ENCODE peak calls at places on chromosome 9, in eight cellular contexts. One of them, this sample, is unnamed. For H3K27me3, the result is how much of the 10 kb centered on the place peaks cover.

GRCh38 chr9:112061152-112061740 is 113.9 kb downstream of the SUSD1 start:
- DNase-seq in neural progenitor cell: no peak
- DNase-seq in PC-3: peak
- DNase-seq in SK-N-SH: peak
- DNase-seq in mesenchymal stem cell: peak
- DNase-seq in fibroblast of lung: peak
- DNase-seq in H9: no peak
- DNase-seq in HCT116: peak
- DNase-seq in this sample: peak

GRCh38 chr9:136438548-136438908 is 1.1 kb downstream of the INPP5E start:
- DNase-seq in mesenchymal stem cell: peak
- DNase-seq in H9: no peak
- DNase-seq in fibroblast of lung: no peak
- DNase-seq in PC-3: peak
- DNase-seq in SK-N-SH: peak
- DNase-seq in HCT116: no peak
- DNase-seq in neural progenitor cell: peak
- DNase-seq in this sample: no peak

GRCh38 chr9:115109486-115109885 is 8.5 kb downstream of the TNC start:
- DNase-seq in PC-3: peak
- DNase-seq in SK-N-SH: no peak
- DNase-seq in mesenchymal stem cell: peak
- DNase-seq in fibroblast of lung: peak
- DNase-seq in H9: no peak
- DNase-seq in HCT116: no peak
- DNase-seq in neural progenitor cell: no peak
- DNase-seq in this sample: no peak

GRCh38 chr9:35051069-35051967 is 21.1 kb downstream of the VCP start:
- DNase-seq in SK-N-SH: peak
- DNase-seq in H9: peak
- DNase-seq in neural progenitor cell: peak
- DNase-seq in fibroblast of lung: peak
- DNase-seq in HCT116: peak
- DNase-seq in PC-3: peak
- DNase-seq in mesenchymal stem cell: peak
- DNase-seq in this sample: peak

GRCh38 chr9:129143461-129143927 is 32.3 kb downstream of the PTPA start:
- DNase-seq in neural progenitor cell: no peak
- DNase-seq in PC-3: no peak
- DNase-seq in SK-N-SH: no peak
- DNase-seq in HCT116: no peak
- DNase-seq in mesenchymal stem cell: peak
- DNase-seq in H9: peak
- DNase-seq in fibroblast of lung: peak
- DNase-seq in this sample: no peak

GRCh38 chr9:105438136-105438839 is 9.5 kb upstream of the FSD1L start:
- DNase-seq in PC-3: no peak
- DNase-seq in SK-N-SH: no peak
- DNase-seq in mesenchymal stem cell: peak
- DNase-seq in HCT116: no peak
- DNase-seq in neural progenitor cell: no peak
- DNase-seq in H9: no peak
- DNase-seq in fibroblast of lung: peak
- DNase-seq in this sample: no peak

GRCh38 chr9:14205463-14205862 is 108.5 kb downstream of the NFIB start:
- DNase-seq in fibroblast of lung: peak
- DNase-seq in H9: no peak
- DNase-seq in SK-N-SH: no peak
- DNase-seq in neural progenitor cell: no peak
- DNase-seq in PC-3: peak
- DNase-seq in HCT116: no peak
- DNase-seq in mesenchymal stem cell: peak
- DNase-seq in this sample: no peak

GRCh38 chr9:92716557-92716956 is 46.6 kb upstream of the IPPK start:
- DNase-seq in neural progenitor cell: peak
- DNase-seq in SK-N-SH: peak
- DNase-seq in PC-3: peak
- DNase-seq in fibroblast of lung: peak
- DNase-seq in H9: peak
- DNase-seq in mesenchymal stem cell: peak
- DNase-seq in HCT116: peak
- DNase-seq in this sample: peak

GRCh38 chr9:20832775-20833174 is 148.7 kb downstream of the FOCAD start:
- DNase-seq in mesenchymal stem cell: peak
- DNase-seq in H9: no peak
- DNase-seq in HCT116: no peak
- DNase-seq in neural progenitor cell: no peak
- DNase-seq in PC-3: peak
- DNase-seq in fibroblast of lung: no peak
- DNase-seq in SK-N-SH: no peak
- DNase-seq in this sample: no peak

GRCh38 chr9:83979812-83980394 is at the start of gene HNRNPK:
- DNase-seq in mesenchymal stem cell: peak
- DNase-seq in PC-3: peak
- DNase-seq in fibroblast of lung: peak
- DNase-seq in neural progenitor cell: peak
- DNase-seq in SK-N-SH: peak
- DNase-seq in HCT116: peak
- DNase-seq in H9: peak
- DNase-seq in this sample: peak

GRCh38 chr9:18238254-18238653 is 235.7 kb upstream of the ADAMTSL1 start:
- DNase-seq in mesenchymal stem cell: peak
- DNase-seq in PC-3: peak
- DNase-seq in fibroblast of lung: peak
- DNase-seq in SK-N-SH: no peak
- DNase-seq in neural progenitor cell: no peak
- DNase-seq in HCT116: no peak
- DNase-seq in H9: no peak
- DNase-seq in this sample: no peak

GRCh38 chr9:129178579-129178909 is 483 bp upstream of the IER5L start:
- DNase-seq in HCT116: no peak
- DNase-seq in H9: no peak
- DNase-seq in fibroblast of lung: no peak
- DNase-seq in SK-N-SH: no peak
- DNase-seq in neural progenitor cell: no peak
- DNase-seq in mesenchymal stem cell: no peak
- DNase-seq in PC-3: no peak
- DNase-seq in this sample: no peak

GRCh38 chr9:37902804-37903580 is 935 bp downstream of the SLC25A51 start:
- DNase-seq in mesenchymal stem cell: peak
- DNase-seq in neural progenitor cell: no peak
- DNase-seq in H9: no peak
- DNase-seq in PC-3: peak
- DNase-seq in SK-N-SH: no peak
- DNase-seq in fibroblast of lung: peak
- DNase-seq in HCT116: no peak
- DNase-seq in this sample: no peak

GRCh38 chr9:128396970-128397613 is 23.6 kb upstream of the CERCAM start:
- DNase-seq in fibroblast of lung: no peak
- DNase-seq in PC-3: no peak
- DNase-seq in neural progenitor cell: peak
- DNase-seq in HCT116: no peak
- DNase-seq in mesenchymal stem cell: no peak
- DNase-seq in SK-N-SH: no peak
- DNase-seq in H9: peak
- DNase-seq in this sample: no peak

GRCh38 chr9:127873886-127874285 is 3.6 kb downstream of the AK1 start:
- DNase-seq in neural progenitor cell: no peak
- DNase-seq in fibroblast of lung: peak
- DNase-seq in mesenchymal stem cell: no peak
- DNase-seq in HCT116: no peak
- DNase-seq in H9: no peak
- DNase-seq in SK-N-SH: peak
- DNase-seq in PC-3: no peak
- DNase-seq in this sample: no peak

GRCh38 chr9:93127395-93127911 is 6.6 kb downstream of the NINJ1 start:
- DNase-seq in PC-3: no peak
- DNase-seq in mesenchymal stem cell: no peak
- DNase-seq in neural progenitor cell: no peak
- DNase-seq in SK-N-SH: no peak
- DNase-seq in HCT116: no peak
- DNase-seq in H9: no peak
- DNase-seq in fibroblast of lung: peak
- DNase-seq in this sample: no peak

GRCh38 chr9:15211160-15211993 is 95.6 kb downstream of the TTC39B start:
- DNase-seq in H9: peak
- DNase-seq in SK-N-SH: peak
- DNase-seq in neural progenitor cell: peak
- DNase-seq in fibroblast of lung: peak
- DNase-seq in PC-3: peak
- DNase-seq in HCT116: peak
- DNase-seq in mesenchymal stem cell: peak
- DNase-seq in this sample: peak

GRCh38 chr9:135525241-135526088 is 4.2 kb downstream of the LCN1 start:
- DNase-seq in mesenchymal stem cell: no peak
- DNase-seq in SK-N-SH: no peak
- DNase-seq in HCT116: no peak
- DNase-seq in fibroblast of lung: no peak
- DNase-seq in neural progenitor cell: no peak
- DNase-seq in PC-3: no peak
- DNase-seq in H9: peak
- DNase-seq in this sample: no peak

GRCh38 chr9:89502038-89502601 is 4.2 kb upstream of the SEMA4D start:
- DNase-seq in fibroblast of lung: no peak
- DNase-seq in H9: no peak
- DNase-seq in SK-N-SH: no peak
- DNase-seq in PC-3: no peak
- DNase-seq in HCT116: no peak
- DNase-seq in mesenchymal stem cell: no peak
- DNase-seq in neural progenitor cell: no peak
- DNase-seq in this sample: peak

GRCh38 chr9:26746357-26747072 is 146.1 kb downstream of the CAAP1 start:
- DNase-seq in mesenchymal stem cell: peak
- DNase-seq in neural progenitor cell: no peak
- DNase-seq in HCT116: peak
- DNase-seq in PC-3: peak
- DNase-seq in fibroblast of lung: peak
- DNase-seq in H9: peak
- DNase-seq in SK-N-SH: no peak
- DNase-seq in this sample: no peak

GRCh38 chr9:129432671-129433154 is 188.2 kb downstream of the C9orf50 start:
- DNase-seq in SK-N-SH: peak
- DNase-seq in PC-3: no peak
- DNase-seq in H9: no peak
- DNase-seq in fibroblast of lung: no peak
- DNase-seq in HCT116: no peak
- DNase-seq in mesenchymal stem cell: no peak
- DNase-seq in neural progenitor cell: no peak
- DNase-seq in this sample: no peak

GRCh38 chr9:128215491-128216404 is 12.6 kb downstream of the DNM1 start:
- DNase-seq in H9: no peak
- DNase-seq in PC-3: no peak
- DNase-seq in neural progenitor cell: no peak
- DNase-seq in HCT116: no peak
- DNase-seq in SK-N-SH: peak
- DNase-seq in fibroblast of lung: peak
- DNase-seq in mesenchymal stem cell: peak
- DNase-seq in this sample: no peak

GRCh38 chr9:124414612-124415011 is 630 bp downstream of the PSMB7 start:
- DNase-seq in HCT116: no peak
- DNase-seq in PC-3: no peak
- DNase-seq in fibroblast of lung: no peak
- DNase-seq in mesenchymal stem cell: no peak
- DNase-seq in H9: no peak
- DNase-seq in neural progenitor cell: peak
- DNase-seq in SK-N-SH: no peak
- DNase-seq in this sample: no peak

DNA sequence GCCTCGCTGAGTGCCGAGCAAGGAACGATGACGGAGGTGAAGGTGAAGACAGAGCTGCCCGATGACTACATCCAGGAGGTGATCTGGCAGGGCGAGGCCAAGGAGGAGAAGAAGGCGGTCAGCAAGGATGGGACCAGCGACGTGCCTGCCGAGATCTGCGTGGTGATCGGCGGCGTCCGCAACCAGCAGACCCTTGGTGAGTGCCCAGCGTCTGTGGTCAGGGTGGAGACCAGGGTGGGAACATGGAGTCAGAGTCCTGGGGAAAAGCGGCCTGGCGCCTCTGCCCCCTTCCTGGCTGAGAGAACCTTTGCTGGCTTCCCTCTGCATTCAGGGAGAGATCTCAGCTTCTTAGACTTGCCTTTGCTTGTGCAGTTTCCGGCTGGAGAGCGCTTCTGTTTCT is 89.7 kb downstream of the AMBP start:
- DNase-seq in SK-N-SH: no peak
- DNase-seq in fibroblast of lung: no peak
- DNase-seq in mesenchymal stem cell: no peak
- DNase-seq in H9: no peak
- DNase-seq in neural progenitor cell: no peak
- DNase-seq in PC-3: no peak
- DNase-seq in HCT116: no peak
- DNase-seq in this sample: no peak
- H3K4me2 ChIP-seq in SK-N-SH: no peak
- H3K4me2 ChIP-seq in fibroblast of lung: no peak
- H3K4me2 ChIP-seq in mesenchymal stem cell: no peak
- H3K4me2 ChIP-seq in H9: no peak
- H3K4me2 ChIP-seq in neural progenitor cell: no peak
- H3K4me2 ChIP-seq in PC-3: no peak
- H3K4me2 ChIP-seq in HCT116: no peak
- H3K4me2 ChIP-seq in this sample: no peak

GRCh38 chr9:77017505-77017894 is 2.0 kb upstream of the FOXB2 start:
- DNase-seq in neural progenitor cell: no peak
- DNase-seq in mesenchymal stem cell: no peak
- DNase-seq in PC-3: no peak
- DNase-seq in HCT116: no peak
- DNase-seq in H9: no peak
- DNase-seq in fibroblast of lung: no peak
- DNase-seq in SK-N-SH: peak
- DNase-seq in this sample: no peak
- H3K27me3 ChIP-seq in neural progenitor cell: half or more
- H3K27me3 ChIP-seq in mesenchymal stem cell: half or more
- H3K27me3 ChIP-seq in PC-3: half or more
- H3K27me3 ChIP-seq in HCT116: under half
- H3K27me3 ChIP-seq in H9: half or more
- H3K27me3 ChIP-seq in fibroblast of lung: half or more
- H3K27me3 ChIP-seq in SK-N-SH: half or more
- H3K27me3 ChIP-seq in this sample: under half

GRCh38 chr9:98226968-98227367 is 28.5 kb downstream of the TBC1D2 start:
- DNase-seq in H9: no peak
- DNase-seq in SK-N-SH: no peak
- DNase-seq in PC-3: no peak
- DNase-seq in neural progenitor cell: no peak
- DNase-seq in mesenchymal stem cell: peak
- DNase-seq in HCT116: no peak
- DNase-seq in fibroblast of lung: no peak
- DNase-seq in this sample: no peak
- H3K9ac ChIP-seq in H9: no peak
- H3K9ac ChIP-seq in SK-N-SH: no peak
- H3K9ac ChIP-seq in PC-3: no peak
- H3K9ac ChIP-seq in neural progenitor cell: no peak
- H3K9ac ChIP-seq in mesenchymal stem cell: no peak
- H3K9ac ChIP-seq in HCT116: no peak
- H3K9ac ChIP-seq in fibroblast of lung: no peak
- H3K9ac ChIP-seq in this sample: no peak

GRCh38 chr9:125538092-125538473 is 168.9 kb downstream of the MAPKAP1 start:
- DNase-seq in neural progenitor cell: no peak
- DNase-seq in mesenchymal stem cell: peak
- DNase-seq in fibroblast of lung: peak
- DNase-seq in SK-N-SH: no peak
- DNase-seq in PC-3: peak
- DNase-seq in H9: no peak
- DNase-seq in HCT116: peak
- DNase-seq in this sample: no peak
- H3K4me2 ChIP-seq in neural progenitor cell: no peak
- H3K4me2 ChIP-seq in mesenchymal stem cell: no peak
- H3K4me2 ChIP-seq in fibroblast of lung: peak
- H3K4me2 ChIP-seq in SK-N-SH: peak
- H3K4me2 ChIP-seq in PC-3: peak
- H3K4me2 ChIP-seq in H9: no peak
- H3K4me2 ChIP-seq in HCT116: peak
- H3K4me2 ChIP-seq in this sample: no peak

GRCh38 chr9:130938184-130938651 is 829 bp downstream of the FIBCD1 start:
- DNase-seq in fibroblast of lung: no peak
- DNase-seq in PC-3: no peak
- DNase-seq in H9: no peak
- DNase-seq in mesenchymal stem cell: no peak
- DNase-seq in SK-N-SH: no peak
- DNase-seq in HCT116: no peak
- DNase-seq in neural progenitor cell: no peak
- DNase-seq in this sample: no peak
- H3K27me3 ChIP-seq in fibroblast of lung: under half
- H3K27me3 ChIP-seq in PC-3: under half
- H3K27me3 ChIP-seq in H9: under half
- H3K27me3 ChIP-seq in mesenchymal stem cell: under half
- H3K27me3 ChIP-seq in SK-N-SH: under half
- H3K27me3 ChIP-seq in HCT116: under half
- H3K27me3 ChIP-seq in neural progenitor cell: half or more
- H3K27me3 ChIP-seq in this sample: under half

This sample was measured in DND-41.